ENCODE peak calls at places on chromosomes 3 and 15, in six cellular contexts. One of them, this sample, is unnamed.

GRCh38 chr3:104316118-104316517 is 1050.6 kb upstream of the ALCAM start:
- DNase-seq in left ventricle myocardium inferior: no peak
- DNase-seq in GM23338: no peak
- DNase-seq in fibroblast of the aortic adventitia: peak
- DNase-seq in BJ: no peak
- DNase-seq in cardiac fibroblast: no peak
- DNase-seq in this sample: no peak

GRCh38 chr3:32832193-32832592 is 14.4 kb downstream of the TRIM71 start:
- DNase-seq in left ventricle myocardium inferior: no peak
- DNase-seq in GM23338: no peak
- DNase-seq in fibroblast of the aortic adventitia: no peak
- DNase-seq in BJ: no peak
- DNase-seq in cardiac fibroblast: no peak
- DNase-seq in this sample: no peak

GRCh38 chr15:80991446-80991845 is 1.8 kb upstream of the MESD start:
- DNase-seq in left ventricle myocardium inferior: peak
- DNase-seq in GM23338: no peak
- DNase-seq in fibroblast of the aortic adventitia: peak
- DNase-seq in BJ: no peak
- DNase-seq in cardiac fibroblast: peak
- DNase-seq in this sample: peak

GRCh38 chr3:150237490-150237889 is 170.6 kb upstream of the TSC22D2 start:
- DNase-seq in left ventricle myocardium inferior: no peak
- DNase-seq in GM23338: no peak
- DNase-seq in fibroblast of the aortic adventitia: peak
- DNase-seq in BJ: no peak
- DNase-seq in cardiac fibroblast: peak
- DNase-seq in this sample: no peak

GRCh38 chr15:63135804-63136203 is 14.1 kb downstream of the LACTB start:
- DNase-seq in left ventricle myocardium inferior: no peak
- DNase-seq in GM23338: no peak
- DNase-seq in fibroblast of the aortic adventitia: peak
- DNase-seq in BJ: peak
- DNase-seq in cardiac fibroblast: peak
- DNase-seq in this sample: no peak

GRCh38 chr15:51547656-51548055 is 74.9 kb downstream of the DMXL2 start:
- DNase-seq in left ventricle myocardium inferior: no peak
- DNase-seq in GM23338: no peak
- DNase-seq in fibroblast of the aortic adventitia: no peak
- DNase-seq in BJ: no peak
- DNase-seq in cardiac fibroblast: no peak
- DNase-seq in this sample: no peak

GRCh38 chr3:111069974-111070751 is 1.5 kb upstream of the NECTIN3 start:
- DNase-seq in left ventricle myocardium inferior: no peak
- DNase-seq in GM23338: peak
- DNase-seq in fibroblast of the aortic adventitia: no peak
- DNase-seq in BJ: no peak
- DNase-seq in cardiac fibroblast: peak
- DNase-seq in this sample: no peak

GRCh38 chr3:155941354-155941753 is 70.9 kb downstream of the GMPS start:
- DNase-seq in left ventricle myocardium inferior: no peak
- DNase-seq in GM23338: no peak
- DNase-seq in fibroblast of the aortic adventitia: no peak
- DNase-seq in BJ: no peak
- DNase-seq in cardiac fibroblast: no peak
- DNase-seq in this sample: no peak

GRCh38 chr3:45198264-45199260 is 27.5 kb downstream of the TMEM158 start:
- DNase-seq in left ventricle myocardium inferior: no peak
- DNase-seq in GM23338: no peak
- DNase-seq in fibroblast of the aortic adventitia: peak
- DNase-seq in BJ: no peak
- DNase-seq in cardiac fibroblast: peak
- DNase-seq in this sample: no peak

GRCh38 chr3:13016083-13016725 is 57.0 kb downstream of the IQSEC1 start:
- DNase-seq in left ventricle myocardium inferior: peak
- DNase-seq in GM23338: no peak
- DNase-seq in fibroblast of the aortic adventitia: no peak
- DNase-seq in BJ: no peak
- DNase-seq in cardiac fibroblast: no peak
- DNase-seq in this sample: no peak

GRCh38 chr3:62151591-62151990 is 221.8 kb downstream of the FEZF2 start:
- DNase-seq in left ventricle myocardium inferior: no peak
- DNase-seq in GM23338: no peak
- DNase-seq in fibroblast of the aortic adventitia: no peak
- DNase-seq in BJ: no peak
- DNase-seq in cardiac fibroblast: no peak
- DNase-seq in this sample: no peak

GRCh38 chr15:82056900-82057825 is 11.3 kb upstream of the MEX3B start:
- DNase-seq in left ventricle myocardium inferior: no peak
- DNase-seq in GM23338: peak
- DNase-seq in fibroblast of the aortic adventitia: no peak
- DNase-seq in BJ: no peak
- DNase-seq in cardiac fibroblast: no peak
- DNase-seq in this sample: no peak

GRCh38 chr15:67611803-67612369 is 69.4 kb downstream of the MAP2K5 start:
- DNase-seq in left ventricle myocardium inferior: no peak
- DNase-seq in GM23338: no peak
- DNase-seq in fibroblast of the aortic adventitia: peak
- DNase-seq in BJ: no peak
- DNase-seq in cardiac fibroblast: peak
- DNase-seq in this sample: no peak

GRCh38 chr3:174116421-174116820 is 718.9 kb downstream of the NLGN1 start:
- DNase-seq in left ventricle myocardium inferior: no peak
- DNase-seq in GM23338: no peak
- DNase-seq in fibroblast of the aortic adventitia: no peak
- DNase-seq in BJ: no peak
- DNase-seq in cardiac fibroblast: no peak
- DNase-seq in this sample: no peak

GRCh38 chr3:139378587-139378986 is 10.9 kb downstream of the COPB2 start:
- DNase-seq in left ventricle myocardium inferior: no peak
- DNase-seq in GM23338: no peak
- DNase-seq in fibroblast of the aortic adventitia: no peak
- DNase-seq in BJ: no peak
- DNase-seq in cardiac fibroblast: no peak
- DNase-seq in this sample: no peak

GRCh38 chr3:127820871-127821853 is 1.2 kb downstream of the MGLL start:
- DNase-seq in left ventricle myocardium inferior: peak
- DNase-seq in GM23338: no peak
- DNase-seq in fibroblast of the aortic adventitia: peak
- DNase-seq in BJ: no peak
- DNase-seq in cardiac fibroblast: no peak
- DNase-seq in this sample: no peak

GRCh38 chr3:133595341-133595740 is 21.9 kb downstream of the CDV3 start:
- DNase-seq in left ventricle myocardium inferior: no peak
- DNase-seq in GM23338: no peak
- DNase-seq in fibroblast of the aortic adventitia: peak
- DNase-seq in BJ: no peak
- DNase-seq in cardiac fibroblast: no peak
- DNase-seq in this sample: no peak

DNA sequence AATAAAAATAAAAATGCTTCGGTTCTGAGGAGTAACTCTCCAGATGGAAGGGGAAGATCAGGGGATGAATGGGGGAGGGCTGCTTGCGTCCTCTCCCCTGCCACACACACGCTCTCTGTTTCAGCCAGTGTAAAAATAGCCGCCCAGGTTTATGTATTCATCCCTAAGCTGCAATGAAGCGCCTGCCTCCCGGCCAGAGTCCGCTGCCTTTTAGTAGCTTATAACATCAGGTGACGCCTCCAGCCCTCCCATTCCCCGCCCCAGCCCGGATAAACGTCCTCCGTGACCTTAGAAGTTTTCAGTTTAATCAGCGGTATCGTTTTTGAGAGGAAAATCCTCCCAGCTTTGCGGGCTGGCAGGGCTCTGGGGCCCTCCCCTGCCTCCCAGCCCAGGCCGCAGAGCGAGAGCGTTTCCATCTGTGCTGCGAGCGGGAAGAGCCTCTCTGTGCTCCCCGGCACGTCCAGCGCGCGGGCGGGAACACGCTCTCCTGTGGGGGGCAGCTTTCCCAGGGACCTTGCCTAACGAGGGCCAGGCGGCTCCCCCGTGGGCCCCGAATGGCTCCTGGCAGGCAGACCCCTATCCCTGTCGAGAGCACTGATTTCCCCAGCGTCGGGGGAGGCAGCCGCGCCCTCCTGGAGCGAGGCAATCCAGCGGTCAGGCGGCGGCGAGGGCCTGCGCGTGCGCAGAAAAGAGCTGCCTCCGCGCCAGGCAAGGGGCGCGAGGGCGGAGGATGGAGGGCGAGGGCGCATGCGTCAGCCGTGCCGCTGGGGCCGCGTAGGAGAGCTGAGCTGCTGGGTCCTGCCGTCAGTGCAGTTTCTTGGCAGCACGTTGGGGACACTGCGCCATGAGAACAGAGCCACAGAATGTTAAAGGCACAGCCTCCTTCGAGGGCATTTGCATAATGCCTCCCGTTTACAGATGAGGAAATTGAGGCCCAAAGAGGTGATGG is 71.2 kb downstream of the CCNL1 start:
- DNase-seq in left ventricle myocardium inferior: peak
- DNase-seq in GM23338: peak
- DNase-seq in fibroblast of the aortic adventitia: peak
- DNase-seq in BJ: peak
- DNase-seq in cardiac fibroblast: peak
- DNase-seq in this sample: peak
- TF ChIP-seq CTCF in left ventricle myocardium inferior: peak
- TF ChIP-seq CTCF in GM23338: peak
- TF ChIP-seq CTCF in fibroblast of the aortic adventitia: no peak
- TF ChIP-seq CTCF in BJ: peak
- TF ChIP-seq CTCF in cardiac fibroblast: peak
- TF ChIP-seq CTCF in this sample: peak

DNA sequence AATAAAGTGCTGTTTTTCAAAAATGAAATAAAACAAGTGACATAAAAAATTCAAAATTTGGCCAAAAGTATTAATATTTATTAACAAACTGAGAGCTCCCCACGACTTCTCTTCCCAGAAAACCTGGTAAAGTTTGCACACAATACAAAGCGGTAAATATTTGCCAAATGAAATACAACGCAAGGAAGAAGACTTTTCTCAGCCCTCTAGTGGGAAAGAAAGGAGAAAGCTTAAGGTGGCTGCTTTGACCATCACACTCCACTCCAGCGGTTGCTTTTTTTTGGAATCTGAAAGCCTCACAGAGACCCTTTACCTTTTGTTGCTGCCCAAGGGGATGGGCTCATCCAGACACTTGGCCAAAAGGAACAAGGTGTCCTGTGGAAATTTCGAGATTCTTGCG is 1.1 kb upstream of the GK5 start:
- DNase-seq in left ventricle myocardium inferior: no peak
- DNase-seq in GM23338: peak
- DNase-seq in fibroblast of the aortic adventitia: no peak
- DNase-seq in BJ: no peak
- DNase-seq in cardiac fibroblast: no peak
- DNase-seq in this sample: no peak
- TF ChIP-seq CTCF in left ventricle myocardium inferior: no peak
- TF ChIP-seq CTCF in GM23338: no peak
- TF ChIP-seq CTCF in fibroblast of the aortic adventitia: no peak
- TF ChIP-seq CTCF in BJ: no peak
- TF ChIP-seq CTCF in cardiac fibroblast: no peak
- TF ChIP-seq CTCF in this sample: no peak

GRCh38 chr3:72942427-72942826 is 54.2 kb upstream of the PPP4R2 start:
- DNase-seq in left ventricle myocardium inferior: no peak
- DNase-seq in GM23338: no peak
- DNase-seq in fibroblast of the aortic adventitia: no peak
- DNase-seq in BJ: no peak
- DNase-seq in cardiac fibroblast: no peak
- DNase-seq in this sample: no peak

GRCh38 chr3:72938471-72939265 is 50.8 kb downstream of the GXYLT2 start:
- DNase-seq in left ventricle myocardium inferior: peak
- DNase-seq in GM23338: peak
- DNase-seq in fibroblast of the aortic adventitia: peak
- DNase-seq in BJ: peak
- DNase-seq in cardiac fibroblast: peak
- DNase-seq in this sample: peak
- TF ChIP-seq CTCF in left ventricle myocardium inferior: peak
- TF ChIP-seq CTCF in GM23338: peak
- TF ChIP-seq CTCF in fibroblast of the aortic adventitia: peak
- TF ChIP-seq CTCF in BJ: peak
- TF ChIP-seq CTCF in cardiac fibroblast: peak
- TF ChIP-seq CTCF in this sample: peak

DNA sequence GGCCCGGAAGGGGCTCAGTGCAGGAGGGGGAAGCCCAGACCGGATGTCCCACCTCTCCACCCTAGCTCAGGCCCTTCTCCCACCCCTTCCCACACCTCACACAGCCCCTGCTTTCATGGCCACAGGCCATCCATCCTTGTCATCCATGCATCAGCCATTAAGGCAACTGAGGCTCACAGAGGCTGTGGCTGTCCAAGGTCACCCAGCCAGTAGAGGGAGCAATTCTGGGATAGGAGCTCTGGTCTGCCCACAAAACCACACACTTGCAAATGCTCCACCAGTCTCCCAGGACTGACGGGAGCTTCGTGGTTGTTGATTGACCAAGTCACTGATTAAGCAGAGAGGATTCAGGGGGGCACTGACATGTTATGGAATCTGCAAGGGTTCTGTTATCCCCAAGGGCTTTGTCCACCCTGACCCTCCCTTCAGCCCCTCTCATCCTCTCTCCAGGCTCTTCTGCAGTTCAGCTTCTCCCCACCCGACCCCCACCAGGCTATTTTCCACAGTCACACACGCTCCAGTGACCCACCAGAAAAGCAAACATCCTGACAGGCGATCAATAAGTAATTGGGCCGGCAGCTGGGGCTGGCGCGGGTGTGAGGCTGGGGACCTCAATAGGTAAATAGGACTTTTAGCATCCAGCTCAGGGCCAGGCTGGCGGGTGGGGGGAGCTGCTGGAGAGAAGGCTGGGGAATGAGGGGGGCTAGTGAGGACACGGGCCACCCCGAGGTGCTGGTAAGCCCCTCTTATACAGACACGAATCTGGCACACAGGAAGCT is 15.0 kb downstream of the LINGO1 start:
- DNase-seq in left ventricle myocardium inferior: no peak
- DNase-seq in GM23338: peak
- DNase-seq in fibroblast of the aortic adventitia: no peak
- DNase-seq in BJ: no peak
- DNase-seq in cardiac fibroblast: no peak
- DNase-seq in this sample: no peak
- TF ChIP-seq CTCF in left ventricle myocardium inferior: peak
- TF ChIP-seq CTCF in GM23338: peak
- TF ChIP-seq CTCF in fibroblast of the aortic adventitia: peak
- TF ChIP-seq CTCF in BJ: peak
- TF ChIP-seq CTCF in cardiac fibroblast: peak
- TF ChIP-seq CTCF in this sample: peak

DNA sequence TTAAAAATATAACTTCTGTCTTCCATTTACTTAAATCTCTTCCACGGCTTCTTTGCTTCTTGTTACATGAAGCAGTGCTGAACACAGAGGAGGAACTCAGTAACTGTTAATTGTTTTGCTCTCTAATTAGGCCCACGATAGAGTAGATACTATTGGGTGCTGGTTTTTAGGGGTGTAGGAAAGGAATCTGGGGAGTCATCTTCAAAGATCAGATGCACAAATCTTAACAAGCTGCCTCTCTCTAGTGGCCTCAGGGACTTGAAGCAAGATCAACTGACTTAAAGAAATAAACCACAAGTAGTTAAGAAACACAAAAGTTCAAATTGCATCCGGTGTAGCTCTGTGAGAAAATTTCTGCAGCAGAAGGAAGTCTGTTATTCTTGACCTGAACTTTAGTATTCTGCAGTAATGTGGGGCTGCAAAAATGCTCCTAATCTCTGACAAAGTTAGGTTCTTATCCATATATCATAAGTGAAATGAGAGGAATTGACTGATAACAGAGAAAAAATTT is 51.6 kb downstream of the CHST2 start:
- DNase-seq in left ventricle myocardium inferior: no peak
- DNase-seq in GM23338: no peak
- DNase-seq in fibroblast of the aortic adventitia: peak
- DNase-seq in BJ: peak
- DNase-seq in cardiac fibroblast: peak
- DNase-seq in this sample: no peak
- TF ChIP-seq CTCF in left ventricle myocardium inferior: no peak
- TF ChIP-seq CTCF in GM23338: no peak
- TF ChIP-seq CTCF in fibroblast of the aortic adventitia: no peak
- TF ChIP-seq CTCF in BJ: no peak
- TF ChIP-seq CTCF in cardiac fibroblast: no peak
- TF ChIP-seq CTCF in this sample: no peak